ENCODE peak calls at places on chromosomes 13 and 19, in five cellular contexts. Q is stimulated activated CD8-positive, alpha-beta memory T cell treated with anti-CD3 and anti-CD28 coated beads, Interleukin-15, amount 100 ng/mL, for 24 hours; C is hepatocyte; L is GDM1; A is ovary. E is an unnamed sample.

GRCh38 chr13:39209731-39210633 is 171.7 kb downstream of the NHLRC3 start:
- DNase-seq in Q (no peak), C (no peak), L (no peak), A (no peak), E (no peak)

GRCh38 chr13:99190147-99190985 is 10.3 kb upstream of the UBAC2 start:
- DNase-seq in Q (no peak), C (no peak), L (no peak), A (no peak), E (no peak)

GRCh38 chr19:38209671-38210457 is 14.2 kb downstream of the DPF1 start:
- DNase-seq in Q (no peak), C (peak; percentile 84), L (no peak), A (peak; percentile 84), E (no peak)

GRCh38 chr13:77810430-77810829 is 108.2 kb downstream of the EDNRB start:
- DNase-seq in Q (no peak), C (no peak), L (peak; percentile 18), A (no peak), E (no peak)

GRCh38 chr19:5337886-5338595 is 2.6 kb downstream of the PTPRS start:
- DNase-seq in Q (no peak), C (no peak), L (no peak), A (no peak), E (no peak)

GRCh38 chr19:6536138-6536671 is 5.4 kb downstream of the TNFSF9 start:
- DNase-seq in Q (no peak), C (peak; percentile 28), L (peak; percentile 91), A (no peak), E (peak; percentile 87)

GRCh38 chr19:30856786-30857185 is 484.6 kb downstream of the ZNF536 start:
- DNase-seq in Q (no peak), C (no peak), L (no peak), A (no peak), E (no peak)

GRCh38 chr19:50728084-50728737 is 5.0 kb downstream of the CLEC11A start:
- DNase-seq in Q (peak; percentile 40), C (peak; percentile 88), L (peak; percentile 91), A (peak; percentile 91), E (no peak)

GRCh38 chr13:113337556-113337955 is 26.4 kb downstream of the GRTP1 start:
- DNase-seq in Q (no peak), C (no peak), L (no peak), A (no peak), E (no peak)

GRCh38 chr19:47176627-47177090 is 46.0 kb downstream of the SAE1 start:
- DNase-seq in Q (no peak), C (no peak), L (no peak), A (no peak), E (peak; percentile 65)

GRCh38 chr19:46660008-46660517 is 919 bp downstream of the DACT3 start:
- DNase-seq in Q (no peak), C (peak; percentile 72), L (no peak), A (peak; percentile 48), E (no peak)

GRCh38 chr13:113187263-113187669 is 21.2 kb downstream of the PCID2 start:
- DNase-seq in Q (no peak), C (peak; percentile 84), L (no peak), A (peak; percentile 69), E (no peak)

GRCh38 chr13:52348983-52349780 is 56.8 kb downstream of the THSD1 start:
- DNase-seq in Q (no peak), C (peak; percentile 71), L (peak; percentile 36), A (no peak), E (no peak)

GRCh38 chr19:38837656-38838121 is 6.1 kb upstream of the ECH1 start:
- DNase-seq in Q (no peak), C (peak; percentile 78), L (no peak), A (no peak), E (no peak)

GRCh38 chr19:39765091-39766076 is 13.3 kb upstream of the LEUTX start:
- DNase-seq in Q (no peak), C (peak; percentile 77), L (peak; percentile 1), A (peak; percentile 15), E (peak; percentile 16)

GRCh38 chr13:36553501-36553900 is 120.3 kb upstream of the SERTM1 start:
- DNase-seq in Q (no peak), C (peak; percentile 13), L (no peak), A (no peak), E (no peak)

GRCh38 chr13:52158629-52159158 is 703 bp downstream of the NEK3 start:
- DNase-seq in Q (no peak), C (peak; percentile 58), L (no peak), A (peak; percentile 36), E (peak; percentile 1)

GRCh38 chr19:13526552-13526951 is 20.3 kb upstream of the CACNA1A start:
- DNase-seq in Q (no peak), C (no peak), L (no peak), A (no peak), E (no peak)

GRCh38 chr19:18321729-18322091 is 1.2 kb downstream of the LSM4 start:
- DNase-seq in Q (no peak), C (no peak), L (peak; percentile 43), A (no peak), E (no peak)

GRCh38 chr19:51799311-51799997 is 4.5 kb downstream of the FPR3 start:
- DNase-seq in Q (no peak), C (peak; percentile 50), L (peak; percentile 70), A (peak; percentile 91), E (no peak)

GRCh38 chr13:30696278-30697176 is 38.8 kb upstream of the ALOX5AP start:
- DNase-seq in Q (no peak), C (no peak), L (peak; percentile 65), A (no peak), E (no peak)

GRCh38 chr13:23790591-23791170 is 98.5 kb downstream of the MIPEP start:
- DNase-seq in Q (no peak), C (no peak), L (no peak), A (no peak), E (no peak)

GRCh38 chr13:77009011-77009410 is 17.1 kb downstream of the CLN5 start:
- DNase-seq in Q (no peak), C (no peak), L (no peak), A (no peak), E (no peak)

GRCh38 chr13:44734204-44734707 is 158.1 kb upstream of the TSC22D1 start:
- DNase-seq in Q (no peak), C (peak; percentile 36), L (no peak), A (no peak), E (no peak)

GRCh38 chr19:53057904-53058579 is 13.5 kb downstream of the ERVV-2 start:
- DNase-seq in Q (no peak), C (peak; percentile 86), L (no peak), A (no peak), E (no peak)

GRCh38 chr19:46159418-46159817 is 11.4 kb downstream of the IGFL2 start:
- DNase-seq in Q (no peak), C (no peak), L (no peak), A (no peak), E (no peak)

GRCh38 chr19:4369109-4369887 is 25.9 kb downstream of the MPND start:
- DNase-seq in Q (peak; percentile 29), C (no peak), L (peak; percentile 31), A (no peak), E (peak; percentile 81)

GRCh38 chr13:21638319-21639282 is 32.3 kb upstream of the FGF9 start:
- DNase-seq in Q (no peak), C (peak; percentile 56), L (peak; percentile 9), A (no peak), E (peak; percentile 49)

GRCh38 chr19:29084266-29084665 is 128.7 kb downstream of the UQCRFS1 start:
- DNase-seq in Q (no peak), C (peak; percentile 28), L (no peak), A (no peak), E (no peak)

GRCh38 chr19:36771275-36772231 is 1.1 kb downstream of the ZNF850 start:
- DNase-seq in Q (no peak), C (peak; percentile 82), L (peak; percentile 70), A (peak; percentile 89), E (no peak)

GRCh38 chr19:18204394-18205179 is 745 bp upstream of the RAB3A start:
- DNase-seq in Q (no peak), C (peak; percentile 87), L (peak; percentile 72), A (peak; percentile 88), E (peak; percentile 37)

GRCh38 chr19:42294471-42295137 is 7.3 kb upstream of the PRR19 start:
- DNase-seq in Q (no peak), C (no peak), L (no peak), A (no peak), E (no peak)

GRCh38 chr13:73000027-73000674 is 58.7 kb upstream of the KLF5 start:
- DNase-seq in Q (no peak), C (peak; percentile 34), L (peak; percentile 54), A (no peak), E (no peak)

GRCh38 chr19:42233106-42233505 is 9.3 kb downstream of the GSK3A start:
- DNase-seq in Q (no peak), C (no peak), L (no peak), A (no peak), E (no peak)

GRCh38 chr13:51225034-51225433 is 2.8 kb downstream of the FAM124A start:
- DNase-seq in Q (no peak), C (no peak), L (no peak), A (no peak), E (no peak)

GRCh38 chr19:7450243-7451223 is 38.3 kb downstream of the PEX11G start:
- DNase-seq in Q (no peak), C (peak; percentile 63), L (no peak), A (no peak), E (no peak)

E was measured in CD4-positive, alpha-beta memory T cell.